ENCODE peak calls at places on chromosomes 1 and 21, in four cellular contexts. F is choroid plexus epithelial cell, L is AG08395, E is coronary artery. J is an unnamed sample.

GRCh38 chr21:31660134-31660565 is 657 bp downstream of the SOD1 start:
- DNase-seq in F (peak), E (no peak), L (peak), J (no peak)

GRCh38 chr1:33270808-33271465 is 14.6 kb downstream of the ZNF362 start:
- DNase-seq in E (no peak), L (no peak), F (no peak), J (no peak)

GRCh38 chr21:25664462-25665070 is 25.5 kb downstream of the JAM2 start:
- DNase-seq in F (no peak), L (no peak), E (no peak), J (no peak)

GRCh38 chr1:202046748-202047708 is 36.6 kb downstream of the ELF3 start:
- DNase-seq in E (no peak), L (no peak), F (no peak), J (no peak)

GRCh38 chr1:194225781-194226180 is 1039.4 kb upstream of the B3GALT2 start:
- DNase-seq in E (no peak), L (no peak), F (peak), J (no peak)

GRCh38 chr1:201748331-201748730 is 80.6 kb upstream of the IPO9 start:
- DNase-seq in L (peak), F (peak), E (no peak), J (no peak)

GRCh38 chr1:186188004-186188539 is 187.0 kb downstream of the TPR start:
- DNase-seq in F (peak), E (no peak), L (peak), J (no peak)

GRCh38 chr1:169119405-169119804 is 12.9 kb downstream of the ATP1B1 start:
- DNase-seq in F (peak), L (peak), E (no peak), J (no peak)

GRCh38 chr1:184075040-184076029 is 23.8 kb downstream of the TSEN15 start:
- DNase-seq in L (peak), E (no peak), F (peak), J (no peak)

GRCh38 chr1:94983343-94983742 is 56.4 kb upstream of the CNN3 start:
- DNase-seq in E (no peak), L (peak), F (peak), J (no peak)